ENCODE peak calls at places on chromosomes 13 and 19, in seven cellular contexts. J is heart right ventricle, S is uterus, I is prostate gland, W is mammary epithelial cell, L is cardiac fibroblast, T is retinal pigment epithelial cell. B is an unnamed sample.

GRCh38 chr13:35549481-35549880 is 73.0 kb upstream of the MAB21L1 start:
- DNase-seq in J (no peak), S (no peak), I (no peak), W (peak; percentile 69), L (peak; percentile 41), T (peak; percentile 56), B (no peak)

GRCh38 chr13:93023929-93024328 is 202.7 kb upstream of the GPC6 start:
- DNase-seq in J (no peak), S (no peak), I (no peak), W (no peak), L (no peak), T (no peak), B (no peak)

GRCh38 chr19:11964496-11964857 is 363 bp upstream of the ZNF763 start:
- DNase-seq in J (no peak), S (no peak), I (peak; percentile 10), W (no peak), L (no peak), T (no peak), B (peak; percentile 36)

GRCh38 chr19:339262-339887 is 5.2 kb downstream of the MIER2 start:
- DNase-seq in J (no peak), S (no peak), I (no peak), W (no peak), L (peak; percentile 43), T (peak; percentile 69), B (no peak)

GRCh38 chr19:4352701-4353121 is 9.3 kb downstream of the MPND start:
- DNase-seq in J (no peak), S (peak; percentile 57), I (no peak), W (no peak), L (peak; percentile 82), T (no peak), B (no peak)

GRCh38 chr19:13023666-13024065 is 28.4 kb downstream of the NFIX start:
- DNase-seq in J (no peak), S (no peak), I (no peak), W (no peak), L (no peak), T (no peak), B (no peak)

GRCh38 chr19:2449019-2449418 is 7.7 kb downstream of the LMNB2 start:
- DNase-seq in J (no peak), S (no peak), I (no peak), W (no peak), L (no peak), T (no peak), B (no peak)

GRCh38 chr19:428144-428543 is 19.2 kb upstream of the C2CD4C start:
- DNase-seq in J (no peak), S (no peak), I (no peak), W (no peak), L (no peak), T (no peak), B (no peak)

GRCh38 chr13:98751397-98752110 is 918 bp downstream of the SLC15A1 start:
- DNase-seq in J (no peak), S (no peak), I (no peak), W (no peak), L (peak; percentile 38), T (no peak), B (no peak)

GRCh38 chr19:21593934-21594844 is 88.8 kb downstream of the ZNF429 start:
- DNase-seq in J (no peak), S (peak; percentile 75), I (no peak), W (no peak), L (peak; percentile 8), T (no peak), B (peak; percentile 54)

GRCh38 chr13:100298691-100299090 is 209.8 kb downstream of the PCCA start:
- DNase-seq in J (no peak), S (no peak), I (no peak), W (no peak), L (no peak), T (no peak), B (no peak)

GRCh38 chr19:17289489-17289888 is 7.8 kb downstream of the ANKLE1 start:
- DNase-seq in J (peak; percentile 73), S (peak; percentile 57), I (no peak), W (no peak), L (peak; percentile 93), T (no peak), B (peak; percentile 72)

GRCh38 chr19:3897936-3898335 is 17.5 kb downstream of the ATCAY start:
- DNase-seq in J (no peak), S (no peak), I (no peak), W (no peak), L (no peak), T (no peak), B (no peak)

GRCh38 chr13:48624016-48624415 is 29.7 kb upstream of the CYSLTR2 start:
- DNase-seq in J (no peak), S (no peak), I (no peak), W (no peak), L (no peak), T (no peak), B (no peak)

GRCh38 chr13:65606622-65607021 is 1623.5 kb downstream of the PCDH9 start:
- DNase-seq in J (no peak), S (no peak), I (no peak), W (no peak), L (peak; percentile 43), T (no peak), B (no peak)

GRCh38 chr13:51818771-51819511 is 15.0 kb upstream of the DHRS12 start:
- DNase-seq in J (no peak), S (no peak), I (no peak), W (peak; percentile 55), L (peak; percentile 21), T (no peak), B (no peak)

GRCh38 chr19:49387936-49388372 is at the start of gene KASH5:
- DNase-seq in J (peak; percentile 73), S (peak; percentile 43), I (peak; percentile 44), W (no peak), L (peak; percentile 63), T (no peak), B (peak; percentile 87)

GRCh38 chr13:73715114-73715909 is 418.9 kb downstream of the KLF12 start:
- DNase-seq in J (no peak), S (no peak), I (no peak), W (peak; percentile 12), L (no peak), T (no peak), B (peak; percentile 33)

GRCh38 chr19:42290523-42291436 is 11.2 kb upstream of the PRR19 start:
- DNase-seq in J (no peak), S (no peak), I (no peak), W (no peak), L (no peak), T (no peak), B (no peak)

GRCh38 chr19:21147540-21147939 is 5.7 kb downstream of the ZNF431 start:
- DNase-seq in J (no peak), S (no peak), I (no peak), W (no peak), L (no peak), T (no peak), B (no peak)

GRCh38 chr19:35828694-35829301 is 16.2 kb upstream of the PRODH2 start:
- DNase-seq in J (peak; percentile 65), S (peak; percentile 29), I (peak; percentile 37), W (peak; percentile 45), L (peak; percentile 66), T (peak; percentile 14), B (no peak)

GRCh38 chr13:29758591-29759114 is 91.8 kb downstream of the UBL3 start:
- DNase-seq in J (no peak), S (no peak), I (no peak), W (peak; percentile 59), L (peak; percentile 44), T (no peak), B (no peak)

GRCh38 chr13:98797456-98797855 is 45.0 kb upstream of the SLC15A1 start:
- DNase-seq in J (no peak), S (no peak), I (no peak), W (no peak), L (no peak), T (no peak), B (no peak)

GRCh38 chr13:45464141-45464686 is 525 bp upstream of the COG3 start:
- DNase-seq in J (peak; percentile 7), S (peak; percentile 19), I (no peak), W (no peak), L (no peak), T (no peak), B (no peak)
- TF ChIP-seq CTCF in J (no peak), S (no peak), I (no peak), W (peak; percentile 54), L (peak; percentile 51), T (peak; percentile 44), B (no peak)

DNA sequence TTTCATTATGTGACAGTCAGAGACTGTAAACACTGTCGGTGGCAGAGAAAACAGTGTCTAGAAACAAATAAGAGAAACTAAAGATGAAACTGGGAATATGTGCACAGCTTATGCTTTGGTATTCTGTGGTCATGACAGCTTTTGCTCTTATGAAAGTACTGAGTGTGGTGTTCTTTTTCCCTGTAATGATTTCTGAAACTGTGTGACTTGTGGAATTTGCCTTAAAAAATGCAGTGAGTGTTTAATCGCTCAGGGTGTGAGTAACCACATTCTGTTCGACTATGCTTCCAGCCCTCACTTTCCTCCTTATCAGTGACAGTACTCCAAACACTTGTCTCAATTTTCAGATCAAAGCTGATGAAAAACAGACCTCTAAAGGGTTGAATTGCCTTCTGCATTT is 66.9 kb upstream of the DIAPH3 start:
- DNase-seq in J (no peak), S (no peak), I (no peak), W (no peak), L (peak; percentile 18), T (peak; percentile 47), B (no peak)
- H3K4me3 ChIP-seq in J (no peak overlapping the region), S (no peak overlapping the region), I (no peak overlapping the region), W (no peak overlapping the region), L (no peak overlapping the region), T (no peak overlapping the region), B (no peak overlapping the region)

DNA sequence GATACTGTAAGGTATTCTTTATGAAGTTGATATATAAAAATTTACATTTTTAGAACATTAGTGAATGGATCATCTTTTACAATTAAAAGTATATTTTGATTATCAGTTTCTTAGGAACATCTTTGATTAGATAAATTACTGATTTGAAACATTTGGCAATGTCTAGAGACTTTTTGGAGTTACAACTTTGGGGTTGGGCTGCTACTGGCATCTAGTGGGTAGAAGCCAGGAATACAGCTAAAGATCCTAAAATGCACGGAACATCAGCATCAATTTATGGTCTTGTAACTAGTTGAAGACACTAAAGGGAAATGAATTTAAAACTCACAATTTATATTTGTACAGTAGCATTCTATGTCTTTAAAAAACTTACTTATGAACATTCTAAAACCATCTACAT is 19.9 kb downstream of the POMP start:
- DNase-seq in J (no peak), S (no peak), I (no peak), W (no peak), L (no peak), T (no peak), B (no peak)
- TF ChIP-seq CTCF in J (peak; percentile 23), S (no peak), I (no peak), W (peak; percentile 14), L (peak; percentile 22), T (no peak), B (no peak)

GRCh38 chr19:39705578-39706188 is 1.4 kb downstream of the LGALS14 start:
- DNase-seq in J (no peak), S (no peak), I (no peak), W (no peak), L (no peak), T (no peak), B (no peak)

GRCh38 chr19:39709026-39709872 is 5.0 kb downstream of the LGALS14 start:
- DNase-seq in J (no peak), S (no peak), I (no peak), W (peak; percentile 39), L (no peak), T (no peak), B (no peak)

GRCh38 chr19:39701291-39701690 is 3.0 kb upstream of the LGALS14 start:
- DNase-seq in J (no peak), S (no peak), I (no peak), W (no peak), L (no peak), T (no peak), B (no peak)

GRCh38 chr19:39708594-39708993 is 4.3 kb downstream of the LGALS14 start:
- DNase-seq in J (no peak), S (no peak), I (no peak), W (no peak), L (no peak), T (no peak), B (no peak)

GRCh38 chr19:39704181-39705044 is at the start of gene LGALS14:
- DNase-seq in J (no peak), S (no peak), I (no peak), W (no peak), L (no peak), T (no peak), B (no peak)
- H3K4me3 ChIP-seq in J (no peak within 1 kb of the TSS), S (no peak within 1 kb of the TSS), I (no peak within 1 kb of the TSS), W (no peak within 1 kb of the TSS), L (no peak within 1 kb of the TSS), T (no peak within 1 kb of the TSS), B (no peak within 1 kb of the TSS)

B was measured in lung.